ENCODE peak calls at places on chromosomes 13 and 19, in six cellular contexts. M is neural progenitor cell, U is heart right ventricle, W is heart left ventricle, R is Caco-2, S is A549. Y is an unnamed sample.

GRCh38 chr19:3061214-3062161 is 807 bp downstream of the TLE5 start:
- DNase-seq in M (no peak), U (peak; percentile 75), W (peak; percentile 85), R (no peak), S (no peak), Y (peak; percentile 83)

GRCh38 chr13:94154362-94154761 is 325.1 kb downstream of the DCT start:
- DNase-seq in M (no peak), U (no peak), W (no peak), R (no peak), S (no peak), Y (no peak)

GRCh38 chr13:94617389-94618000 is 15.8 kb downstream of the GPR180 start:
- DNase-seq in M (no peak), U (no peak), W (no peak), R (no peak), S (no peak), Y (no peak)

GRCh38 chr13:104385409-104385808 is 1319.2 kb upstream of the SLC10A2 start:
- DNase-seq in M (no peak), U (no peak), W (no peak), R (no peak), S (no peak), Y (no peak)

GRCh38 chr13:70668293-70668692 is 560.0 kb upstream of the KLHL1 start:
- DNase-seq in M (peak; percentile 61), U (no peak), W (no peak), R (peak; percentile 50), S (no peak), Y (no peak)

GRCh38 chr13:113976711-113977684 is 3.1 kb upstream of the C13orf46 start:
- DNase-seq in M (no peak), U (no peak), W (peak; percentile 50), R (no peak), S (peak; percentile 29), Y (peak; percentile 34)

GRCh38 chr13:35926859-35927530 is 204.2 kb downstream of the DCLK1 start:
- DNase-seq in M (no peak), U (no peak), W (no peak), R (no peak), S (no peak), Y (no peak)

GRCh38 chr19:4922530-4923378 is 13.5 kb downstream of the UHRF1 start:
- DNase-seq in M (no peak), U (no peak), W (no peak), R (no peak), S (no peak), Y (no peak)

GRCh38 chr19:35216833-35217707 is 11.5 kb downstream of the FAM187B start:
- DNase-seq in M (no peak), U (peak; percentile 49), W (no peak), R (peak; percentile 62), S (no peak), Y (no peak)

GRCh38 chr13:23434431-23434830 is 929 bp upstream of the SACS start:
- DNase-seq in M (no peak), U (no peak), W (no peak), R (no peak), S (no peak), Y (no peak)

DNA sequence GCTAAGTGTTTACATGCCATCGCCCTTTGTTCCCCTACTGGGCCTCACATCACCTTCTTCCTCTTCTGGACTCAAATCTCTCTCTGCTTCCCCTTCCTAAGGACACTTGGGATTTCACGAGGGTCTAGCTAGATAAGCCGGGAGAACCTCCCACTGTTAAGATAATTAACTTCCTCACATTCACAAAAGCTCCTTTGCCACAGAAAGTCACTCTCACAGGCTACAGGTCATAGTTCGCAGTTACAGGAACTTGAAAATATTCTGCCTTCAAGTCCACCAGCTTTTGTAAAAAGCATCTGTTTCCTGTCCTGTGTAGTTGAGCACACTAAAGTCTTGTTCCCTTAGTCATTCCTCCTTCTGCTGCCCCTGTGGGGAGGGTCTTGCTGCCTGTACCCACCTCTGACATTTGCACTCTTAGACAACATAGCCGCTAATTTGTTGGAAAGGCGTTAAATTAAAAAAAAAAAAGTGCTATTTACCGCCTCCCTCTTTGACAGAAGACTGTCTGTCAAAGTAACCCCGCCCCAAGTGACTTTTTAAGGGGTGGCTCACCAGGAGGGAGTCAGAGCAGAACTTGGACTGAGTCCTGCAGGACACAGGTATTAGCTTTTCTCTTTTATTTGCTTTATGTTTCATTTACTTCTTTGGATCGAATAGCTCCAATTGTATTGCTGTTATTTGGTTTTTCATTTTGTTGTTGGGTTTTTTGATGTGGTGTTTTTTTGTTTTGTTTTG is 26.8 kb upstream of the CEACAM21 start:
- DNase-seq in M (peak; percentile 48), U (peak; percentile 35), W (no peak), R (no peak), S (no peak), Y (no peak)
- H3K4me1 ChIP-seq in M (peaks cover 17% of the 10 kb centered on the region), U (peaks cover 10% of the 10 kb centered on the region), W (peaks cover 3% of the 10 kb centered on the region), R (peaks cover 7% of the 10 kb centered on the region), S (no peaks in the 10 kb centered on the region), Y (no peaks in the 10 kb centered on the region)

GRCh38 chr13:49311816-49312215 is 64.1 kb downstream of the CDADC1 start:
- DNase-seq in M (no peak), U (no peak), W (no peak), R (no peak), S (no peak), Y (no peak)
- H3K4me1 ChIP-seq in M (no peaks in the 10 kb centered on the region), U (peaks cover 15% of the 10 kb centered on the region), W (peaks cover 9% of the 10 kb centered on the region), R (peaks cover 36% of the 10 kb centered on the region), S (peaks cover 24% of the 10 kb centered on the region), Y (peaks cover 19% of the 10 kb centered on the region)

GRCh38 chr13:74248477-74248876 is 114.3 kb upstream of the KLF12 start:
- DNase-seq in M (no peak), U (no peak), W (no peak), R (no peak), S (no peak), Y (no peak)
- H3K4me1 ChIP-seq in M (no peaks in the 10 kb centered on the region), U (no peaks in the 10 kb centered on the region), W (no peaks in the 10 kb centered on the region), R (no peaks in the 10 kb centered on the region), S (no peaks in the 10 kb centered on the region), Y (peaks cover 2% of the 10 kb centered on the region)

DNA sequence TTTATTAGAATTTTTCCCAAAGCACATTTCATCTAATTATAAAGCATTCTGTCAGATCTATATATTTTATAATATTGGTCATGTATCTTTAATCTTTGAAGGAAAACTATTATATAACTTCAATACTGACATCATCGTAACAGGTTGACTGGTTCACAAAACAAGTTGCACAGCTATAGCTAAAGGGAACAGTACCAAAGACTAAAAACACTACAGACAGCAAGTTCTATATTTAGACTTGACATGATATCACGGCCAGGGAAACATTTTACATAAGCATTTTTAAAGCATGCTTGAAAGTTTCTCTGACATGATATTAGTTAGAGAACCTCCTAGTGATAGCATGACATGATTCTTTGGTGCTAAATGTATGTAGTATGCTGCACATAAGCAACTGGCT is 182.5 kb downstream of the NDFIP2 start:
- DNase-seq in M (no peak), U (no peak), W (no peak), R (no peak), S (no peak), Y (no peak)
- H3K4me1 ChIP-seq in M (peaks cover 25% of the 10 kb centered on the region), U (peaks cover 4% of the 10 kb centered on the region), W (peaks cover 8% of the 10 kb centered on the region), R (no peaks in the 10 kb centered on the region), S (no peaks in the 10 kb centered on the region), Y (peaks cover 13% of the 10 kb centered on the region)

GRCh38 chr19:50327461-50328256 is 1.5 kb downstream of the KCNC3 start:
- DNase-seq in M (no peak), U (no peak), W (no peak), R (no peak), S (no peak), Y (no peak)
- H3K4me1 ChIP-seq in M (peaks cover 13% of the 10 kb centered on the region), U (peaks cover 20% of the 10 kb centered on the region), W (no peaks in the 10 kb centered on the region), R (peaks cover 35% of the 10 kb centered on the region), S (peaks cover 35% of the 10 kb centered on the region), Y (peaks cover 3% of the 10 kb centered on the region)

GRCh38 chr19:41774515-41774980 is 19.2 kb downstream of the CEACAM6 start:
- DNase-seq in M (no peak), U (no peak), W (no peak), R (peak; percentile 96), S (peak; percentile 57), Y (no peak)

GRCh38 chr19:41771410-41771809 is 16.1 kb downstream of the CEACAM6 start:
- DNase-seq in M (no peak), U (no peak), W (no peak), R (no peak), S (no peak), Y (no peak)

GRCh38 chr19:41776700-41777099 is 19.7 kb upstream of the CEACAM3 start:
- DNase-seq in M (no peak), U (no peak), W (no peak), R (no peak), S (no peak), Y (no peak)
- H3K4me1 ChIP-seq in M (no peaks in the 10 kb centered on the region), U (no peaks in the 10 kb centered on the region), W (no peaks in the 10 kb centered on the region), R (peaks cover 79% of the 10 kb centered on the region), S (peaks cover 5% of the 10 kb centered on the region), Y (no peaks in the 10 kb centered on the region)

GRCh38 chr19:6064016-6064702 is 46.1 kb downstream of the RFX2 start:
- DNase-seq in M (no peak), U (no peak), W (no peak), R (peak; percentile 2), S (peak; percentile 35), Y (no peak)

GRCh38 chr19:6064703-6065073 is 45.6 kb downstream of the RFX2 start:
- DNase-seq in M (no peak), U (no peak), W (no peak), R (no peak), S (no peak), Y (no peak)

GRCh38 chr19:6062274-6062673 is 48.0 kb downstream of the RFX2 start:
- DNase-seq in M (no peak), U (peak; percentile 75), W (no peak), R (no peak), S (no peak), Y (peak; percentile 67)

GRCh38 chr19:6062961-6063575 is 47.2 kb downstream of the RFX2 start:
- DNase-seq in M (no peak), U (no peak), W (no peak), R (peak; percentile 20), S (no peak), Y (no peak)

DNA sequence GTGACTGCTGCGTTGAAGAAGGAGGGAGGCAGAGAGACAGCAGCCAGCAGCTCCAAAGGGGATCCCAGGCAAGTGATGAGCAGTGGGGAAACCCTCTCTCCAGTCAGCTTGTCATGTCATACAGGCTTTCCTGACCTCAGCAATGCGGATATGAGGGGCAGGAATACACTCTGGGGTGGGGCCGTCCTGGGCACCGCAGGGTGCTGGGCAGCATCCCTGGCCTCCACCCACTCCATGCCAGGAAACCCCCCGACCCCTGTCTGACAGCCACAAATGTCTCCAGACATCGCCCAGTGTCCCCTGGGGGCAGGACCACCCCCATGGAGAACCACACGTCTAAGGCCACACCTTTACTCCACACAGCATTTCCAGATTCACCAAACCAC is 46.7 kb downstream of the RFX2 start:
- DNase-seq in M (no peak), U (no peak), W (no peak), R (peak; percentile 1), S (no peak), Y (no peak)
- H3K4me1 ChIP-seq in M (peaks cover 14% of the 10 kb centered on the region), U (peaks cover 76% of the 10 kb centered on the region), W (peaks cover 34% of the 10 kb centered on the region), R (peaks cover 26% of the 10 kb centered on the region), S (peaks cover 60% of the 10 kb centered on the region), Y (peaks cover 25% of the 10 kb centered on the region)

DNA sequence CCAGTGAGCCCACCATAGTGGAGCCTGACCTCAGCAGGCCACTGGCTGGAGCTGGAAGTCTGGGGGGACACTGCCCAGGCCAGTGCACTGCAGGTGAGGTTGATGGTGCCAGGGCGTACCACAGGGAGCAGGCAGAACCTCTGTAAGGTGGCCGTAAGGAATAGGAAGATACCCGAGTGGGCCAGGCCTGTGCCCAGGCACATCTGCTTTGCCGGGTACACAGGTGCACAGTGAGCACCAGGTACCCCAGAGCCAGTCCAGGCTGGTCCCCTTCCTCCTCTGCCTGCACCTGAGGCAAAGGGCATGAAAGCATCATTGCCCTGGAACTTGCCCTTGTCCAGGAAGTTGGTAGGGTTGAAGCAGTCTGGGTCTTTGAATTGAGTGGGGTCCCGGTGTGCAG is 9.5 kb downstream of the EGLN2 start:
- DNase-seq in M (no peak), U (no peak), W (no peak), R (no peak), S (no peak), Y (no peak)
- H3K4me1 ChIP-seq in M (peaks cover 24% of the 10 kb centered on the region), U (peaks cover 74% of the 10 kb centered on the region), W (peaks cover 61% of the 10 kb centered on the region), R (peaks cover 17% of the 10 kb centered on the region), S (peaks cover 31% of the 10 kb centered on the region), Y (peaks cover 39% of the 10 kb centered on the region)